ENCODE peak calls at places on chromosomes 12 and 14, in eight cellular contexts. V is T-helper 2 cell; I is renal cortical epithelial cell; J is iris pigment epithelial cell; Q is CD4-positive, alpha-beta T cell; L is lower leg skin; K is astrocyte of the spinal cord; H is amniotic stem cell. X is an unnamed sample.

GRCh38 chr12:89016970-89017778 is 335.1 kb downstream of the DUSP6 start:
- DNase-seq in V (no peak), I (peak), J (peak), Q (peak), L (peak), K (peak), H (peak), X (peak)

GRCh38 chr12:12803186-12803585 is 10.0 kb upstream of the DDX47 start:
- DNase-seq in V (no peak), I (peak), J (peak), Q (peak), L (peak), K (peak), H (peak), X (peak)

GRCh38 chr12:52436000-52436827 is 2.0 kb upstream of the KRT75 start:
- DNase-seq in V (no peak), I (peak), J (no peak), Q (no peak), L (no peak), K (peak), H (no peak), X (peak)

GRCh38 chr12:118830251-118830650 is 151.1 kb upstream of the SRRM4 start:
- DNase-seq in V (no peak), I (no peak), J (no peak), Q (no peak), L (no peak), K (no peak), H (no peak), X (no peak)

GRCh38 chr12:126055521-126055920 is 990.3 kb downstream of the AACS start:
- DNase-seq in V (no peak), I (peak), J (peak), Q (no peak), L (no peak), K (peak), H (no peak), X (no peak)

GRCh38 chr12:97404549-97404948 is 58.1 kb upstream of the RMST start:
- DNase-seq in V (no peak), I (peak), J (peak), Q (no peak), L (no peak), K (peak), H (no peak), X (peak)

GRCh38 chr14:106879241-106879640 is 1352.9 kb downstream of the TMEM121 start:
- DNase-seq in V (no peak), I (no peak), J (peak), Q (peak), L (no peak), K (no peak), H (no peak), X (peak)

GRCh38 chr12:103114296-103115055 is 157.0 kb downstream of the ASCL1 start:
- DNase-seq in V (no peak), I (no peak), J (no peak), Q (no peak), L (no peak), K (no peak), H (no peak), X (no peak)

GRCh38 chr12:108634225-108634795 is 616 bp upstream of the SELPLG start:
- DNase-seq in V (no peak), I (no peak), J (no peak), Q (peak), L (no peak), K (no peak), H (no peak), X (no peak)

GRCh38 chr14:72892103-72892878 is 1.6 kb downstream of the DPF3 start:
- DNase-seq in V (no peak), I (no peak), J (peak), Q (no peak), L (no peak), K (peak), H (no peak), X (peak)

GRCh38 chr14:71803539-71804260 is 128.5 kb upstream of the RGS6 start:
- DNase-seq in V (no peak), I (peak), J (peak), Q (no peak), L (no peak), K (peak), H (no peak), X (peak)

GRCh38 chr14:94805726-94806288 is 35.9 kb upstream of the GSC start:
- DNase-seq in V (no peak), I (no peak), J (no peak), Q (no peak), L (no peak), K (no peak), H (no peak), X (no peak)

GRCh38 chr12:47808574-47809380 is 10.9 kb downstream of the HDAC7 start:
- DNase-seq in V (no peak), I (no peak), J (peak), Q (peak), L (no peak), K (no peak), H (no peak), X (peak)

X was measured in dermis blood vessel endothelial cell.